ENCODE peak calls at places on chromosome 9, in six cellular contexts. F is pancreas, U is neuronal stem cell, H is right atrium auricular region, X is mammary epithelial cell, K is spleen. Y is an unnamed sample. For H3K4me1, the result is how much of the 10 kb centered on the place peaks cover.

GRCh38 chr9:124297553-124297905 is 39.8 kb downstream of the NEK6 start:
- DNase-seq in X (peak), H (peak), F (peak), U (no peak), K (no peak), Y (peak)

GRCh38 chr9:33466565-33467495 is 6.9 kb downstream of the NOL6 start:
- DNase-seq in K (peak), F (peak), U (peak), X (no peak), H (no peak), Y (peak)

GRCh38 chr9:2559212-2560152 is 62.1 kb upstream of the VLDLR start:
- DNase-seq in X (peak), H (peak), F (peak), U (no peak), K (no peak), Y (no peak)

GRCh38 chr9:98533132-98533531 is 175.6 kb downstream of the GABBR2 start:
- DNase-seq in H (no peak), U (no peak), X (no peak), K (no peak), F (no peak), Y (no peak)

GRCh38 chr9:138080979-138081378 is 203.4 kb downstream of the CACNA1B start:
- DNase-seq in H (peak), X (no peak), F (no peak), U (no peak), K (no peak), Y (no peak)

GRCh38 chr9:2655411-2655901 is 33.9 kb downstream of the VLDLR start:
- DNase-seq in K (no peak), X (peak), H (no peak), F (no peak), U (no peak), Y (no peak)

GRCh38 chr9:131744171-131744714 is 4.4 kb upstream of the RAPGEF1 start:
- DNase-seq in U (no peak), X (peak), H (no peak), F (peak), K (no peak), Y (no peak)

GRCh38 chr9:133711428-133712220 is 26.5 kb downstream of the SARDH start:
- DNase-seq in F (peak), U (no peak), H (peak), X (no peak), K (peak), Y (peak)

GRCh38 chr9:81490605-81491331 is 198.6 kb downstream of the TLE1 start:
- DNase-seq in U (no peak), K (no peak), H (no peak), X (peak), F (no peak), Y (no peak)

GRCh38 chr9:12816656-12817101 is 41.9 kb downstream of the LURAP1L start:
- DNase-seq in F (no peak), K (no peak), U (no peak), H (no peak), X (no peak), Y (no peak)

GRCh38 chr9:90906316-90907055 is 104.9 kb downstream of the SYK start:
- DNase-seq in X (no peak), H (no peak), K (no peak), U (no peak), F (no peak), Y (no peak)

GRCh38 chr9:136792321-136793062 is 1.3 kb downstream of the TMEM141 start:
- DNase-seq in K (peak), F (peak), U (no peak), H (no peak), X (no peak), Y (no peak)

GRCh38 chr9:121619989-121620673 is 31.3 kb upstream of the DAB2IP start:
- DNase-seq in X (no peak), F (peak), K (no peak), H (no peak), U (no peak), Y (no peak)

DNA sequence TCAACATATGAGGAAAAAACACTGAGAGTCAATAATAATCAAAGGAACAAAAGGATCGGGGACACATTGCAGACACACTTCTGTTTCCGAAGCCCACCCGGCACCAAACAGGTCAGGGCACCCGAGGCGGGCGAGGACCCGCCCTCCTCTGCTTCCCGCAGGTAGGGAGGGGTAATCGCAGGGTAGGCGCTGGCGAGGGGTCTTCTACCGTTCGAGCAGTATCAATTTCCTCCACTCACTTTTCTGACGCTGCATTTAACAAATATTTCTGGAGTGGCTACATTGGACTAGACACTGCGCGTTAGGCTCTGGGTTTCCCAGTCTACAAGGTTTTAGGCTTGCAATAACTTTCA is 1.3 kb downstream of the TXN start:
- DNase-seq in K (peak), X (no peak), U (no peak), H (no peak), F (no peak), Y (no peak)
- H3K4me1 ChIP-seq in K (half or more), X (under half), U (under half), H (under half), F (under half), Y (under half)

DNA sequence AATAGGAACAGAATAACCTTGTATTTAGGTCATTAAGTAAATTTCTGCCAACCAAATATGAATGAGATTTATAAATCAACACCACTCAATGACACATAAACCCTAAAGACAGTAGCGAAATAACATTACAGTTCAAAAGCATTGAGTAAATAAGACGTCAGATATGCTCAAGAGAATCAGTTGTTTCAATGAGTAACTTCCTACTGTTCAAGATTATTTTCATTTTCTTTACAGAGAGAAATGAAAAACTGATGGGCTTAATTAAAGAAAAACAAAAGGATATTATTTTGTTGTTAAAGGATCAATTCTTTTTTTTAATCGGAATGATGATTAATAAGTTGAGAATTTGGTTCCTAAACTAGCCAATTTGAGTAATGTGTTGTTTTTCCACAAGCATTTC is 150.1 kb downstream of the BNC2 start:
- DNase-seq in U (no peak), F (no peak), K (no peak), H (no peak), X (no peak), Y (no peak)
- H3K4me1 ChIP-seq in U (under half), F (under half), K (under half), H (under half), X (under half), Y (under half)

GRCh38 chr9:78103971-78104433 is 72.4 kb upstream of the GNAQ start:
- DNase-seq in U (no peak), H (no peak), F (no peak), K (no peak), X (no peak), Y (no peak)

GRCh38 chr9:78097541-78097940 is 65.9 kb upstream of the GNAQ start:
- DNase-seq in X (no peak), K (no peak), F (no peak), H (no peak), U (no peak), Y (no peak)

GRCh38 chr9:78101247-78101646 is 69.6 kb upstream of the GNAQ start:
- DNase-seq in X (no peak), K (no peak), U (no peak), H (no peak), F (no peak), Y (no peak)
- H3K4me1 ChIP-seq in X (under half), K (under half), U (under half), H (under half), F (under half), Y (under half)

DNA sequence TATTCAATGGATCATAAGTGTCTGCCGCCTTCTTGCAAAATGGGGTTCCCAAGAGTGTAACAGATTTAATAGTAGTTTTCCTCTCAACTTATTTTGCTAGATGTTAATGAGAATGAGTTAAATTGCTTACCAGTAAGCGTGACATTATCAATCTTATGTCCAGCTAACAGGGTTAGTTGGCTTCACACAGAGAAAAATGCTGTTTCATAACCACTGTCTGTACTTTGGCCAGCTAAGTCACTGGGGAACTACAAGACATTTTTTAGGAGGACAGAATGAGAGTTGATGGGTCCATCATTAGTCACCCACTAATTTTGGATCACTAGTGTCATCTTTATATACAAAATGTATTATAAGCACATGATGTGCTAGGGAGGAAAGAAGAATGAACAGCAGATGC is 1.4 kb downstream of the CDC37L1 start:
- DNase-seq in H (no peak), X (peak), U (no peak), F (no peak), K (no peak), Y (no peak)
- H3K4me1 ChIP-seq in H (under half), X (under half), U (under half), F (under half), K (half or more), Y (under half)